ENCODE peak calls at places on chromosomes 7 and 10, in nine cellular contexts. One of them, this sample, is unnamed.

GRCh38 chr7:144011458-144012230 is 11.5 kb downstream of the OR6B1 start:
- DNase-seq in neural crest cell: no peak
- DNase-seq in left lung: no peak
- DNase-seq in cardiac muscle cell: no peak
- DNase-seq in endothelial cell of umbilical vein: no peak
- DNase-seq in tibial artery: no peak
- DNase-seq in heart left ventricle: no peak
- DNase-seq in fibroblast of pulmonary artery: peak; percentile 44
- DNase-seq in AG04450: no peak
- DNase-seq in this sample: no peak

GRCh38 chr7:34523233-34523918 is 134.6 kb upstream of the NPSR1 start:
- DNase-seq in neural crest cell: no peak
- DNase-seq in left lung: no peak
- DNase-seq in cardiac muscle cell: peak; percentile 1
- DNase-seq in endothelial cell of umbilical vein: no peak
- DNase-seq in tibial artery: no peak
- DNase-seq in heart left ventricle: no peak
- DNase-seq in fibroblast of pulmonary artery: peak; percentile 42
- DNase-seq in AG04450: no peak
- DNase-seq in this sample: no peak

GRCh38 chr7:106312906-106313305 is 28.1 kb upstream of the NAMPT start:
- DNase-seq in neural crest cell: no peak
- DNase-seq in left lung: no peak
- DNase-seq in cardiac muscle cell: no peak
- DNase-seq in endothelial cell of umbilical vein: no peak
- DNase-seq in tibial artery: no peak
- DNase-seq in heart left ventricle: no peak
- DNase-seq in fibroblast of pulmonary artery: no peak
- DNase-seq in AG04450: no peak
- DNase-seq in this sample: no peak

GRCh38 chr7:44225566-44226395 is 25.0 kb downstream of the YKT6 start:
- DNase-seq in neural crest cell: no peak
- DNase-seq in left lung: no peak
- DNase-seq in cardiac muscle cell: no peak
- DNase-seq in endothelial cell of umbilical vein: no peak
- DNase-seq in tibial artery: no peak
- DNase-seq in heart left ventricle: no peak
- DNase-seq in fibroblast of pulmonary artery: no peak
- DNase-seq in AG04450: no peak
- DNase-seq in this sample: peak; percentile 40

GRCh38 chr7:13240349-13240748 is 552.9 kb downstream of the ARL4A start:
- DNase-seq in neural crest cell: no peak
- DNase-seq in left lung: no peak
- DNase-seq in cardiac muscle cell: peak; percentile 56
- DNase-seq in endothelial cell of umbilical vein: no peak
- DNase-seq in tibial artery: no peak
- DNase-seq in heart left ventricle: no peak
- DNase-seq in fibroblast of pulmonary artery: peak; percentile 41
- DNase-seq in AG04450: peak; percentile 0
- DNase-seq in this sample: no peak

GRCh38 chr7:22204312-22204711 is 152.6 kb downstream of the RAPGEF5 start:
- DNase-seq in neural crest cell: no peak
- DNase-seq in left lung: no peak
- DNase-seq in cardiac muscle cell: no peak
- DNase-seq in endothelial cell of umbilical vein: no peak
- DNase-seq in tibial artery: no peak
- DNase-seq in heart left ventricle: no peak
- DNase-seq in fibroblast of pulmonary artery: no peak
- DNase-seq in AG04450: no peak
- DNase-seq in this sample: no peak

GRCh38 chr7:116571037-116571436 is 46.2 kb downstream of the CAV1 start:
- DNase-seq in neural crest cell: no peak
- DNase-seq in left lung: no peak
- DNase-seq in cardiac muscle cell: peak; percentile 65
- DNase-seq in endothelial cell of umbilical vein: peak; percentile 92
- DNase-seq in tibial artery: no peak
- DNase-seq in heart left ventricle: no peak
- DNase-seq in fibroblast of pulmonary artery: peak; percentile 77
- DNase-seq in AG04450: no peak
- DNase-seq in this sample: no peak

GRCh38 chr10:48215148-48215982 is 59.1 kb downstream of the FRMPD2 start:
- DNase-seq in neural crest cell: peak; percentile 57
- DNase-seq in left lung: no peak
- DNase-seq in cardiac muscle cell: peak; percentile 57
- DNase-seq in endothelial cell of umbilical vein: peak; percentile 57
- DNase-seq in tibial artery: no peak
- DNase-seq in heart left ventricle: no peak
- DNase-seq in fibroblast of pulmonary artery: peak; percentile 55
- DNase-seq in AG04450: no peak
- DNase-seq in this sample: no peak

GRCh38 chr7:26091933-26092332 is 60.1 kb upstream of the NFE2L3 start:
- DNase-seq in neural crest cell: no peak
- DNase-seq in left lung: no peak
- DNase-seq in cardiac muscle cell: peak; percentile 16
- DNase-seq in endothelial cell of umbilical vein: no peak
- DNase-seq in tibial artery: no peak
- DNase-seq in heart left ventricle: no peak
- DNase-seq in fibroblast of pulmonary artery: peak; percentile 10
- DNase-seq in AG04450: no peak
- DNase-seq in this sample: no peak

GRCh38 chr7:94856643-94857042 is 50.8 kb upstream of the PPP1R9A start:
- DNase-seq in neural crest cell: no peak
- DNase-seq in left lung: no peak
- DNase-seq in cardiac muscle cell: peak; percentile 3
- DNase-seq in endothelial cell of umbilical vein: no peak
- DNase-seq in tibial artery: no peak
- DNase-seq in heart left ventricle: no peak
- DNase-seq in fibroblast of pulmonary artery: no peak
- DNase-seq in AG04450: no peak
- DNase-seq in this sample: no peak

GRCh38 chr10:131786756-131787605 is 113.8 kb upstream of the PPP2R2D start:
- DNase-seq in neural crest cell: peak; percentile 61
- DNase-seq in left lung: no peak
- DNase-seq in cardiac muscle cell: peak; percentile 33
- DNase-seq in endothelial cell of umbilical vein: peak; percentile 12
- DNase-seq in tibial artery: no peak
- DNase-seq in heart left ventricle: no peak
- DNase-seq in fibroblast of pulmonary artery: peak; percentile 35
- DNase-seq in AG04450: no peak
- DNase-seq in this sample: no peak

GRCh38 chr10:120428754-120429153 is 28.3 kb upstream of the PLPP4 start:
- DNase-seq in neural crest cell: no peak
- DNase-seq in left lung: no peak
- DNase-seq in cardiac muscle cell: no peak
- DNase-seq in endothelial cell of umbilical vein: no peak
- DNase-seq in tibial artery: no peak
- DNase-seq in heart left ventricle: no peak
- DNase-seq in fibroblast of pulmonary artery: no peak
- DNase-seq in AG04450: no peak
- DNase-seq in this sample: no peak

GRCh38 chr10:101778781-101779543 is 3.0 kb upstream of the FGF8 start:
- DNase-seq in neural crest cell: peak; percentile 52
- DNase-seq in left lung: no peak
- DNase-seq in cardiac muscle cell: peak; percentile 67
- DNase-seq in endothelial cell of umbilical vein: peak; percentile 43
- DNase-seq in tibial artery: no peak
- DNase-seq in heart left ventricle: no peak
- DNase-seq in fibroblast of pulmonary artery: peak; percentile 48
- DNase-seq in AG04450: no peak
- DNase-seq in this sample: no peak

GRCh38 chr7:1758859-1759521 is 88.9 kb downstream of the ELFN1 start:
- DNase-seq in neural crest cell: no peak
- DNase-seq in left lung: no peak
- DNase-seq in cardiac muscle cell: no peak
- DNase-seq in endothelial cell of umbilical vein: no peak
- DNase-seq in tibial artery: no peak
- DNase-seq in heart left ventricle: peak; percentile 86
- DNase-seq in fibroblast of pulmonary artery: no peak
- DNase-seq in AG04450: no peak
- DNase-seq in this sample: no peak

GRCh38 chr7:1761097-1761496 is 91.0 kb downstream of the ELFN1 start:
- DNase-seq in neural crest cell: no peak
- DNase-seq in left lung: no peak
- DNase-seq in cardiac muscle cell: no peak
- DNase-seq in endothelial cell of umbilical vein: no peak
- DNase-seq in tibial artery: no peak
- DNase-seq in heart left ventricle: no peak
- DNase-seq in fibroblast of pulmonary artery: no peak
- DNase-seq in AG04450: no peak
- DNase-seq in this sample: no peak

GRCh38 chr7:1757601-1758000 is 87.5 kb downstream of the ELFN1 start:
- DNase-seq in neural crest cell: no peak
- DNase-seq in left lung: no peak
- DNase-seq in cardiac muscle cell: no peak
- DNase-seq in endothelial cell of umbilical vein: no peak
- DNase-seq in tibial artery: no peak
- DNase-seq in heart left ventricle: no peak
- DNase-seq in fibroblast of pulmonary artery: no peak
- DNase-seq in AG04450: no peak
- DNase-seq in this sample: no peak

GRCh38 chr7:1755783-1756626 is 85.9 kb downstream of the ELFN1 start:
- DNase-seq in neural crest cell: no peak
- DNase-seq in left lung: no peak
- DNase-seq in cardiac muscle cell: no peak
- DNase-seq in endothelial cell of umbilical vein: no peak
- DNase-seq in tibial artery: no peak
- DNase-seq in heart left ventricle: no peak
- DNase-seq in fibroblast of pulmonary artery: no peak
- DNase-seq in AG04450: no peak
- DNase-seq in this sample: no peak

DNA sequence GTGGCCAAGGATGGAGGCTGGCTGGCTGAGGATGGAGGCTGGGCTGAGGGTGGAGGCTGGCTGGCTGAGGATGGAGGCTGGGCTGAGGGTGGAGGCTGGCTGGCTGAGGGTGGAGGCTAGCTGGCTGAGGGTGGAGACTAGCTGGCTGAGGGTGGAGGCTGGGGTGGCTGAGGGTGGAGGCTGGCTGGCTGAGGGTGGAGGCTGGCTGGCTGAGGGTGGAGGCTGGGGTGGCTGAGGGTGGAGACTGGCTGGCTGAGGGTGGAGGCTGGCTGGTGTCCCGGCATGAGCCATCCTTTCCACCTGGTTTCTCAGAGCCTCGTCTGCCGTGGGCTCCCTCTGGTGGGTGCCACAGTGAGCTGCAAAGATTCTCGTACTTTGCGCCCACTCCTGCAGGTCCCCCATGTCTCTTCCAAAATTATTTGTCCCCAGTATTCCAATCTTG is 88.4 kb downstream of the ELFN1 start:
- DNase-seq in neural crest cell: no peak
- DNase-seq in left lung: no peak
- DNase-seq in cardiac muscle cell: peak; percentile 40
- DNase-seq in endothelial cell of umbilical vein: no peak
- DNase-seq in tibial artery: no peak
- DNase-seq in heart left ventricle: peak; percentile 75
- DNase-seq in fibroblast of pulmonary artery: peak; percentile 35
- DNase-seq in AG04450: no peak
- DNase-seq in this sample: peak; percentile 76
- TF ChIP-seq CTCF in neural crest cell: peak; percentile 54
- TF ChIP-seq CTCF in left lung: no peak
- TF ChIP-seq CTCF in cardiac muscle cell: peak; percentile 34
- TF ChIP-seq CTCF in endothelial cell of umbilical vein: peak; percentile 36
- TF ChIP-seq CTCF in tibial artery: peak; percentile 18
- TF ChIP-seq CTCF in heart left ventricle: peak; percentile 58
- TF ChIP-seq CTCF in fibroblast of pulmonary artery: peak; percentile 35
- TF ChIP-seq CTCF in AG04450: peak; percentile 47
- TF ChIP-seq CTCF in this sample: peak; percentile 48

DNA sequence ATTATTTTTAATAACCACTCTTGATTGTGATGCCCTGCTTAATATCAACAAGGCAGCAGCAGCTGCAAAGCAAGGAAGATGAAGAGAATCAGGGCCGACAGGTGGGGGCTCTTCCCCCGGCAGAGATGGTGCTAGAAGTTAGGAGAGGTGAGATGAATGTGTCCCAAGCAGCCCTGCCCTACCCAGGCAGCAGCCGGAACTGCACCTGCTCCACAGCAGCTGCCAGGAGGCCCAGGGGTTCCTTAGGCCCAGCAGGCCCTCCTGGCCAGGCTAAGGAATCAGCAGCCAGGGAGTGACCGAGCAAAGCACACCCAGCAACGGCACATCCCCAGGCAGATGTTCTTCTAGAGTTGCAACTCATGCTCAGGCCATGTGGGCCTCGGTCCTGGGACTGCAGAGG is 17.9 kb downstream of the AFAP1L2 start:
- DNase-seq in neural crest cell: no peak
- DNase-seq in left lung: no peak
- DNase-seq in cardiac muscle cell: no peak
- DNase-seq in endothelial cell of umbilical vein: no peak
- DNase-seq in tibial artery: no peak
- DNase-seq in heart left ventricle: no peak
- DNase-seq in fibroblast of pulmonary artery: no peak
- DNase-seq in AG04450: no peak
- DNase-seq in this sample: no peak
- TF ChIP-seq CTCF in neural crest cell: no peak
- TF ChIP-seq CTCF in left lung: no peak
- TF ChIP-seq CTCF in cardiac muscle cell: no peak
- TF ChIP-seq CTCF in endothelial cell of umbilical vein: no peak
- TF ChIP-seq CTCF in tibial artery: no peak
- TF ChIP-seq CTCF in heart left ventricle: no peak
- TF ChIP-seq CTCF in fibroblast of pulmonary artery: no peak
- TF ChIP-seq CTCF in AG04450: no peak
- TF ChIP-seq CTCF in this sample: no peak

GRCh38 chr10:3781458-3782098 is 3.4 kb downstream of the KLF6 start:
- DNase-seq in neural crest cell: no peak
- DNase-seq in left lung: peak; percentile 59
- DNase-seq in cardiac muscle cell: peak; percentile 83
- DNase-seq in endothelial cell of umbilical vein: peak; percentile 49
- DNase-seq in tibial artery: peak; percentile 60
- DNase-seq in heart left ventricle: peak; percentile 62
- DNase-seq in fibroblast of pulmonary artery: peak; percentile 75
- DNase-seq in AG04450: no peak
- DNase-seq in this sample: peak; percentile 68
- TF ChIP-seq CTCF in neural crest cell: no peak
- TF ChIP-seq CTCF in left lung: peak; percentile 39
- TF ChIP-seq CTCF in cardiac muscle cell: peak; percentile 77
- TF ChIP-seq CTCF in endothelial cell of umbilical vein: peak; percentile 76
- TF ChIP-seq CTCF in tibial artery: peak; percentile 36
- TF ChIP-seq CTCF in heart left ventricle: peak; percentile 73
- TF ChIP-seq CTCF in fibroblast of pulmonary artery: peak; percentile 56
- TF ChIP-seq CTCF in AG04450: peak; percentile 43
- TF ChIP-seq CTCF in this sample: peak; percentile 42

GRCh38 chr7:55206235-55207029 is 158.7 kb upstream of the LANCL2 start:
- DNase-seq in neural crest cell: no peak
- DNase-seq in left lung: no peak
- DNase-seq in cardiac muscle cell: no peak
- DNase-seq in endothelial cell of umbilical vein: no peak
- DNase-seq in tibial artery: no peak
- DNase-seq in heart left ventricle: no peak
- DNase-seq in fibroblast of pulmonary artery: no peak
- DNase-seq in AG04450: no peak
- DNase-seq in this sample: no peak
- TF ChIP-seq CTCF in neural crest cell: no peak
- TF ChIP-seq CTCF in left lung: no peak
- TF ChIP-seq CTCF in cardiac muscle cell: no peak
- TF ChIP-seq CTCF in endothelial cell of umbilical vein: no peak
- TF ChIP-seq CTCF in tibial artery: no peak
- TF ChIP-seq CTCF in heart left ventricle: no peak
- TF ChIP-seq CTCF in fibroblast of pulmonary artery: no peak
- TF ChIP-seq CTCF in AG04450: no peak
- TF ChIP-seq CTCF in this sample: no peak